ENCODE peak calls at places on chromosomes 4 and X, in five cellular contexts. A is aorta, Y is NCI-H1092, Q is kidney tubule cell, K is spleen. I is an unnamed sample.

GRCh38 chrX:99468993-99469392 is 941.1 kb downstream of the PCDH19 start:
- DNase-seq in Y (no peak), A (no peak), K (no peak), Q (no peak), I (no peak)

GRCh38 chr4:142348489-142349076 is 497.5 kb downstream of the INPP4B start:
- DNase-seq in A (no peak), K (no peak), Q (no peak), Y (no peak), I (no peak)

GRCh38 chr4:7557447-7557846 is 122.7 kb upstream of the PSAPL1 start:
- DNase-seq in K (no peak), Q (peak; percentile 67), Y (no peak), A (no peak), I (no peak)

GRCh38 chr4:13173974-13174373 is 310.2 kb downstream of the RAB28 start:
- DNase-seq in K (no peak), Y (no peak), Q (no peak), A (peak; percentile 70), I (no peak)

GRCh38 chr4:79947386-79947785 is 125.6 kb downstream of the ANTXR2 start:
- DNase-seq in A (no peak), K (no peak), Y (no peak), Q (no peak), I (no peak)

GRCh38 chr4:86652332-86652932 is 58.3 kb downstream of the PTPN13 start:
- DNase-seq in K (no peak), Y (no peak), Q (no peak), A (no peak), I (no peak)

GRCh38 chr4:185518069-185518468 is 17.2 kb downstream of the PDLIM3 start:
- DNase-seq in Q (no peak), Y (no peak), A (no peak), K (no peak), I (no peak)

GRCh38 chr4:180449395-180449956 is 1793.7 kb upstream of the TENM3 start:
- DNase-seq in Q (peak; percentile 70), A (no peak), Y (peak; percentile 59), K (no peak), I (no peak)

GRCh38 chrX:57519578-57520118 is 72.2 kb upstream of the ZXDB start:
- DNase-seq in K (no peak), Y (no peak), A (no peak), Q (no peak), I (no peak)

GRCh38 chrX:11137543-11138139 is 26.5 kb downstream of the HCCS start:
- DNase-seq in Y (no peak), A (no peak), Q (peak; percentile 29), K (no peak), I (peak; percentile 1)

GRCh38 chr4:52822583-52823477 is 39.3 kb upstream of the RASL11B start:
- DNase-seq in Y (no peak), Q (no peak), A (no peak), K (no peak), I (no peak)

GRCh38 chr4:26871611-26872010 is 11.0 kb downstream of the STIM2 start:
- DNase-seq in Q (no peak), K (no peak), A (no peak), Y (no peak), I (no peak)

GRCh38 chr4:186554485-186554884 is 882 bp downstream of the MTNR1A start:
- DNase-seq in A (no peak), Y (peak; percentile 32), Q (peak; percentile 64), K (peak; percentile 44), I (no peak)

GRCh38 chr4:127355738-127356137 is 277.0 kb upstream of the INTU start:
- DNase-seq in Y (no peak), A (no peak), K (no peak), Q (no peak), I (peak; percentile 57)

GRCh38 chr4:95193391-95194224 is 355.2 kb downstream of the UNC5C start:
- DNase-seq in Q (no peak), Y (no peak), K (peak; percentile 63), A (no peak), I (peak; percentile 15)

GRCh38 chr4:73606465-73606974 is 13.7 kb downstream of the RASSF6 start:
- DNase-seq in Y (peak; percentile 60), A (no peak), Q (no peak), K (no peak), I (no peak)

GRCh38 chr4:38162240-38162784 is 202.1 kb downstream of the PTTG2 start:
- DNase-seq in K (no peak), A (no peak), Q (peak; percentile 98), Y (no peak), I (no peak)

GRCh38 chr4:77308843-77309242 is 151.8 kb downstream of the CCNG2 start:
- DNase-seq in Y (no peak), K (no peak), Q (peak; percentile 51), A (no peak), I (no peak)

GRCh38 chrX:20623448-20623847 is 356.7 kb upstream of the RPS6KA3 start:
- DNase-seq in A (no peak), Q (peak; percentile 94), K (no peak), Y (no peak), I (no peak)

GRCh38 chr4:3628868-3629175 is 96.6 kb upstream of the LRPAP1 start:
- DNase-seq in Q (no peak), Y (no peak), K (peak; percentile 66), A (peak; percentile 24), I (no peak)

GRCh38 chr4:153900426-153900825 is 111.5 kb upstream of the SFRP2 start:
- DNase-seq in Y (no peak), Q (no peak), K (no peak), A (no peak), I (no peak)

GRCh38 chr4:37976513-37976912 is 16.3 kb downstream of the PTTG2 start:
- DNase-seq in Y (no peak), A (no peak), K (no peak), Q (peak; percentile 42), I (no peak)

GRCh38 chrX:18036394-18036793 is 175.3 kb upstream of the RAI2 start:
- DNase-seq in Q (no peak), K (no peak), Y (no peak), A (no peak), I (no peak)

GRCh38 chr4:129043523-129043922 is 49.8 kb downstream of the SCLT1 start:
- DNase-seq in K (no peak), Y (no peak), A (no peak), Q (no peak), I (no peak)

GRCh38 chr4:88846232-88846790 is 148.7 kb upstream of the NAP1L5 start:
- DNase-seq in Y (no peak), Q (peak; percentile 10), A (no peak), K (no peak), I (no peak)

GRCh38 chr4:7516773-7517144 is 82.0 kb upstream of the PSAPL1 start:
- DNase-seq in Y (no peak), K (no peak), A (no peak), Q (no peak), I (no peak)

GRCh38 chr4:3361406-3361805 is 68.6 kb downstream of the RGS12 start:
- DNase-seq in Q (no peak), A (no peak), K (no peak), Y (no peak), I (no peak)

I was measured in NCI-H446 treated with DMSO at 0.1 percent for 48 hours.